ENCODE peak calls at places on chromosomes 4 and X, in ten cellular contexts. Y, N, F, S, E, G, D, T, K and R are unnamed samples.

GRCh38 chr4:182653596-182653995 is 263.6 kb downstream of the DCTD start:
- DNase-seq in Y (no peak), S (no peak), G (no peak), T (no peak), E (no peak), D (no peak), N (no peak), K (no peak), F (no peak), R (no peak)

GRCh38 chrX:21638311-21638710 is 19.8 kb downstream of the KLHL34 start:
- DNase-seq in Y (no peak), D (no peak), N (no peak), G (no peak), K (no peak), T (peak; percentile 47), S (peak; percentile 74), E (no peak), F (no peak), R (no peak)

GRCh38 chr4:56666279-56666678 is 14.8 kb downstream of the HOPX start:
- DNase-seq in F (no peak), T (no peak), D (no peak), K (no peak), S (no peak), Y (no peak), E (no peak), G (no peak), N (no peak), R (no peak)

GRCh38 chrX:87525771-87526229 is 8.2 kb downstream of the KLHL4 start:
- DNase-seq in S (peak; percentile 23), F (no peak), N (no peak), D (peak; percentile 7), K (no peak), T (peak; percentile 70), G (no peak), E (no peak), Y (no peak), R (peak; percentile 12)

GRCh38 chrX:29528281-29528680 is 687.1 kb upstream of the MAGEB2 start:
- DNase-seq in S (no peak), F (no peak), Y (no peak), T (no peak), K (no peak), N (no peak), E (peak; percentile 33), G (no peak), D (no peak), R (no peak)

GRCh38 chrX:39261446-39262147 is 460.3 kb downstream of the MID1IP1 start:
- DNase-seq in G (peak; percentile 60), S (peak; percentile 85), K (peak; percentile 25), E (peak; percentile 43), D (peak; percentile 52), T (peak; percentile 32), N (peak; percentile 79), F (peak; percentile 8), Y (peak; percentile 23), R (no peak)

GRCh38 chrX:96435636-96436035 is 249.0 kb upstream of the DIAPH2 start:
- DNase-seq in F (no peak), N (no peak), Y (no peak), T (no peak), S (peak; percentile 53), D (no peak), G (no peak), K (no peak), E (no peak), R (no peak)

GRCh38 chr4:77146426-77147399 is 10.3 kb upstream of the CCNG2 start:
- DNase-seq in G (no peak), D (peak; percentile 29), N (peak; percentile 42), K (no peak), T (peak; percentile 77), S (peak; percentile 62), F (no peak), E (peak; percentile 42), Y (peak; percentile 59), R (no peak)

GRCh38 chrX:70878925-70879324 is 29.6 kb downstream of the TEX11 start:
- DNase-seq in S (no peak), F (no peak), N (no peak), E (peak; percentile 80), Y (no peak), T (no peak), G (no peak), K (no peak), D (no peak), R (no peak)

GRCh38 chr4:97910005-97910404 is 233.3 kb downstream of the STPG2 start:
- DNase-seq in G (peak; percentile 75), E (peak; percentile 12), N (no peak), S (no peak), F (peak; percentile 10), K (no peak), Y (peak; percentile 11), D (peak; percentile 20), T (peak; percentile 60), R (no peak)

GRCh38 chr4:169252339-169253086 is 18.2 kb downstream of the SH3RF1 start:
- DNase-seq in F (no peak), G (no peak), N (no peak), S (no peak), E (no peak), T (no peak), K (no peak), Y (no peak), D (no peak), R (no peak)

GRCh38 chr4:129899849-129900248 is 803.9 kb downstream of the C4orf33 start:
- DNase-seq in Y (no peak), N (no peak), E (no peak), T (no peak), S (no peak), G (no peak), K (no peak), D (peak; percentile 6), F (no peak), R (no peak)

GRCh38 chr4:62487016-62487415 is 1286.9 kb downstream of the ADGRL3 start:
- DNase-seq in N (no peak), F (no peak), T (peak; percentile 57), Y (no peak), E (no peak), S (no peak), G (no peak), K (no peak), D (no peak), R (no peak)

GRCh38 chrX:15334561-15334960 is 762 bp downstream of the PIGA start:
- DNase-seq in N (peak; percentile 52), K (no peak), G (no peak), S (peak; percentile 64), E (no peak), D (no peak), F (no peak), Y (peak; percentile 11), T (peak; percentile 75), R (peak; percentile 80)

GRCh38 chrX:132092439-132093065 is 35.3 kb downstream of the FRMD7 start:
- DNase-seq in G (peak; percentile 83), E (peak; percentile 56), S (peak; percentile 61), F (peak; percentile 52), Y (peak; percentile 51), T (peak; percentile 73), N (peak; percentile 81), D (peak; percentile 68), K (peak; percentile 28), R (peak; percentile 61)

GRCh38 chrX:8349816-8350544 is 114.7 kb upstream of the VCX3B start:
- DNase-seq in D (no peak), G (no peak), K (no peak), Y (no peak), F (no peak), N (no peak), S (no peak), E (no peak), T (no peak), R (no peak)

GRCh38 chr4:76090241-76090691 is 15.8 kb downstream of the ART3 start:
- DNase-seq in E (no peak), T (no peak), Y (no peak), N (no peak), K (peak; percentile 45), S (peak; percentile 88), G (no peak), D (peak; percentile 34), F (no peak), R (peak; percentile 23)

GRCh38 chr4:2731907-2732314 is 24.2 kb downstream of the TNIP2 start:
- DNase-seq in T (no peak), E (no peak), F (no peak), D (no peak), Y (no peak), G (no peak), K (no peak), N (no peak), S (no peak), R (no peak)

GRCh38 chr4:92059615-92060014 is 244.2 kb upstream of the GRID2 start:
- DNase-seq in Y (no peak), F (no peak), D (no peak), K (no peak), T (no peak), N (no peak), E (no peak), S (no peak), G (no peak), R (no peak)
- H3K9me2 ChIP-seq in Y (no peaks in the 10 kb centered on the region), F (no peaks in the 10 kb centered on the region), D (no peaks in the 10 kb centered on the region), K (no peaks in the 10 kb centered on the region), T (no peaks in the 10 kb centered on the region), N (no peaks in the 10 kb centered on the region), E (no peaks in the 10 kb centered on the region), S (no peaks in the 10 kb centered on the region), G (peaks cover 3% of the 10 kb centered on the region), R (no peaks in the 10 kb centered on the region)

DNA sequence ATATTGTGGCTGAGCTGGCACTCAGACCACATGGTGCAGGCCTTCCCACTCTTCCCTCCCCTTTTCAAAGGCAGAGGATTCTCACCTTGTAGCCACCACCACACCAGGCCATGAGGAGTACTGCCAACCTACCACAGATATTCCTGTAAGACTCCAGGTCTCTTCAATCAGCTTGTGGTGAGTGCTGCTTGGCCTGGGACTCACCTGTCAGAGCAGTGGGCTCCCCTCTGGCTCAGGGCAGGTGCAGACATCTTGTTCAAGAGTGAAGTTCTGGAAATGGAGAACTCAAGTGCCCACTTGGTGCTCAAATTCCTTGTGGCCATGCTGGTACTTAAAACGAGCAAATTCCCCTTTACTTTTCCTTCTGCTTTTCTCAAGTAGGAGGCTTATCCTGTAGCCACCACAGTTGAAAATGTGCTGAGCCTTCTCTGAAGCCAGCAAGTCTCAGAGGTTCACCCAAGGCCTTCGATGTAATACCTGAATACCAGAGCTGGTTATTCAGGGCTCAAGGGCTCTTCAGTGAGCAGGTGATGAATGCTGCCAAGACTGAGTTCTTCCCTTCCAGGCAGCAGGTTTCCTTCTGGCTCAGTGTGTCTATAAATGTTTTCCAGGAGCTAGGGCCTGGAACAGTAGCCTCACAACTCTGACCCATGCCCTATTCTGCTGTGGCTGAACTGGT is 212.9 kb downstream of the TEX13C start:
- DNase-seq in F (no peak), G (no peak), T (no peak), N (no peak), E (no peak), D (no peak), S (no peak), Y (no peak), K (no peak), R (no peak)
- H2AFZ ChIP-seq in F (no peak overlapping the region), G (no peak overlapping the region), T (no peak overlapping the region), N (no peak overlapping the region), E (no peak overlapping the region), D (no peak overlapping the region), S (no peak overlapping the region), Y (no peak overlapping the region), K (no peak overlapping the region), R (no peak overlapping the region)

GRCh38 chr4:102007959-102008425 is 217.5 kb downstream of the BANK1 start:
- DNase-seq in T (no peak), E (no peak), Y (no peak), G (no peak), S (no peak), N (peak; percentile 49), D (no peak), F (no peak), K (no peak), R (no peak)
- H3K9me2 ChIP-seq in T (no peaks in the 10 kb centered on the region), E (no peaks in the 10 kb centered on the region), Y (no peaks in the 10 kb centered on the region), G (no peaks in the 10 kb centered on the region), S (no peaks in the 10 kb centered on the region), N (no peaks in the 10 kb centered on the region), D (no peaks in the 10 kb centered on the region), F (no peaks in the 10 kb centered on the region), K (no peaks in the 10 kb centered on the region), R (no peaks in the 10 kb centered on the region)

GRCh38 chr4:70873216-70873615 is 29.0 kb upstream of the MOB1B start:
- DNase-seq in F (no peak), Y (no peak), K (no peak), D (no peak), G (no peak), E (no peak), N (no peak), S (no peak), T (no peak), R (no peak)
- H2AFZ ChIP-seq in F (no peak overlapping the region), Y (peak overlapping the region; percentile 8), K (peak overlapping the region; percentile 36), D (no peak overlapping the region), G (peak overlapping the region; percentile 66), E (no peak overlapping the region), N (no peak overlapping the region), S (no peak overlapping the region), T (no peak overlapping the region), R (peak overlapping the region; percentile 48)